ENCODE peak calls at places on chromosomes 13 and 19, in seven cellular contexts. G, F, M, X, I, O and V are unnamed samples.

GRCh38 chr19:17948967-17949930 is 16.4 kb downstream of the CCDC124 start:
- DNase-seq in O (peak; percentile 33), I (no peak), M (no peak), F (no peak), X (no peak), G (no peak), V (no peak)

GRCh38 chr13:98044301-98044700 is 90.8 kb downstream of the IPO5 start:
- DNase-seq in G (no peak), M (no peak), I (no peak), F (no peak), X (no peak), O (no peak), V (no peak)

GRCh38 chr19:32404939-32405430 is 585 bp upstream of the DPY19L3 start:
- DNase-seq in X (peak; percentile 36), M (no peak), G (peak; percentile 63), O (no peak), F (peak; percentile 26), I (no peak), V (no peak)

GRCh38 chr19:10655457-10656312 is 1.5 kb downstream of the ILF3 start:
- DNase-seq in X (peak; percentile 48), O (no peak), M (no peak), I (no peak), F (peak; percentile 44), G (no peak), V (no peak)

GRCh38 chr19:21588202-21588601 is 82.8 kb downstream of the ZNF429 start:
- DNase-seq in X (no peak), I (no peak), O (no peak), F (no peak), M (no peak), G (no peak), V (no peak)

GRCh38 chr13:40340368-40341085 is 325.9 kb downstream of the FOXO1 start:
- DNase-seq in X (no peak), O (no peak), I (no peak), G (no peak), F (no peak), M (no peak), V (no peak)

GRCh38 chr19:1577929-1578618 is 9.9 kb upstream of the MEX3D start:
- DNase-seq in G (peak; percentile 23), O (no peak), F (no peak), I (no peak), X (no peak), M (no peak), V (no peak)

GRCh38 chr19:13830761-13831481 is 35.7 kb downstream of the ZSWIM4 start:
- DNase-seq in X (no peak), F (no peak), M (no peak), O (no peak), I (no peak), G (no peak), V (no peak)

GRCh38 chr19:41969772-41970458 is 10.8 kb upstream of the RABAC1 start:
- DNase-seq in G (no peak), X (no peak), F (no peak), I (no peak), O (no peak), M (no peak), V (no peak)

GRCh38 chr19:28292822-28293500 is 920.0 kb downstream of the UQCRFS1 start:
- DNase-seq in I (no peak), M (no peak), O (no peak), G (no peak), F (no peak), X (no peak), V (no peak)

GRCh38 chr13:27125357-27126282 is 46.0 kb downstream of the USP12 start:
- DNase-seq in F (no peak), M (no peak), X (no peak), I (no peak), O (no peak), G (peak; percentile 55), V (no peak)

GRCh38 chr19:51800849-51801244 is 5.9 kb downstream of the FPR3 start:
- DNase-seq in X (no peak), G (no peak), F (no peak), O (no peak), M (no peak), I (no peak), V (no peak)

GRCh38 chr13:70932511-70932910 is 824.3 kb upstream of the KLHL1 start:
- DNase-seq in M (no peak), F (no peak), X (no peak), I (no peak), O (no peak), G (no peak), V (no peak)

GRCh38 chr13:33775339-33776108 is 42.4 kb upstream of the RFC3 start:
- DNase-seq in F (no peak), O (no peak), G (no peak), X (no peak), M (no peak), I (no peak), V (no peak)

GRCh38 chr13:99731747-99732146 is 230.5 kb downstream of the TM9SF2 start:
- DNase-seq in F (no peak), G (peak; percentile 40), O (no peak), X (no peak), M (no peak), I (no peak), V (no peak)

GRCh38 chr19:31570718-31571117 is 221.5 kb upstream of the TSHZ3 start:
- DNase-seq in M (no peak), I (no peak), F (no peak), X (no peak), G (no peak), O (no peak), V (no peak)

GRCh38 chr13:31372454-31372853 is 172.7 kb downstream of the B3GLCT start:
- DNase-seq in G (no peak), I (no peak), X (no peak), M (no peak), O (no peak), F (no peak), V (no peak)

GRCh38 chr19:40907968-40908735 is 26.1 kb upstream of the CYP2A7 start:
- DNase-seq in F (no peak), O (peak; percentile 63), X (no peak), G (no peak), M (peak; percentile 25), I (no peak), V (peak; percentile 36)

GRCh38 chr13:74074723-74075122 is 59.5 kb downstream of the KLF12 start:
- DNase-seq in X (no peak), I (no peak), O (no peak), M (no peak), F (peak; percentile 46), G (no peak), V (no peak)

GRCh38 chr13:110463876-110464510 is 97.5 kb downstream of the RAB20 start:
- DNase-seq in X (peak; percentile 39), I (no peak), O (no peak), F (peak; percentile 19), G (no peak), M (no peak), V (no peak)

GRCh38 chr13:24251525-24251924 is 57.9 kb upstream of the C1QTNF9 start:
- DNase-seq in O (peak; percentile 90), G (no peak), M (peak; percentile 82), X (no peak), I (peak; percentile 37), F (no peak), V (peak; percentile 84)

GRCh38 chr13:67549331-67549730 is 319.2 kb upstream of the PCDH9 start:
- DNase-seq in I (no peak), F (peak; percentile 91), O (no peak), G (no peak), M (no peak), X (no peak), V (no peak)

GRCh38 chr19:41577144-41577830 is 1.3 kb downstream of the CEACAM21 start:
- DNase-seq in O (no peak), I (no peak), F (no peak), G (no peak), X (no peak), M (no peak), V (no peak)

GRCh38 chr13:57633141-57633949 is 1.8 kb downstream of the PCDH17 start:
- DNase-seq in X (no peak), G (no peak), O (no peak), M (no peak), F (no peak), I (no peak), V (no peak)